ENCODE peak calls at places on chromosome 19, in eight cellular contexts. K is thyroid gland, F is IMR-90, Z is tibial nerve, W is breast epithelium, C is Peyer's patch, S is stomach, E is A549. V is an unnamed sample.

GRCh38 chr19:623974-624373 is 9.4 kb downstream of the POLRMT start:
- DNase-seq in K (no peak), F (peak), Z (peak), W (no peak), C (no peak), S (no peak), E (peak), V (no peak)

GRCh38 chr19:39130337-39131254 is 5.0 kb downstream of the PAK4 start:
- DNase-seq in K (no peak), F (no peak), Z (no peak), W (no peak), C (no peak), S (no peak), E (no peak), V (no peak)

GRCh38 chr19:18433039-18433691 is 4.8 kb downstream of the ISYNA1 start:
- DNase-seq in K (peak), F (no peak), Z (no peak), W (no peak), C (peak), S (no peak), E (no peak), V (no peak)

GRCh38 chr19:12669272-12670158 is 2.9 kb downstream of the WDR83 start:
- DNase-seq in K (peak), F (peak), Z (peak), W (peak), C (peak), S (peak), E (peak), V (peak)

GRCh38 chr19:49442793-49443365 is 1.6 kb upstream of the SLC17A7 start:
- DNase-seq in K (peak), F (peak), Z (peak), W (peak), C (peak), S (peak), E (peak), V (peak)

GRCh38 chr19:45168767-45169351 is 8.1 kb upstream of the NKPD1 start:
- DNase-seq in K (no peak), F (no peak), Z (no peak), W (no peak), C (no peak), S (no peak), E (no peak), V (no peak)

GRCh38 chr19:35299523-35300339 is 7.8 kb downstream of the MAG start:
- DNase-seq in K (no peak), F (no peak), Z (no peak), W (no peak), C (no peak), S (no peak), E (no peak), V (no peak)

GRCh38 chr19:53192771-53193533 is at the start of gene ZNF665:
- DNase-seq in K (peak), F (peak), Z (peak), W (peak), C (peak), S (peak), E (no peak), V (peak)

GRCh38 chr19:58003153-58003828 is 671 bp upstream of the ZNF606 start:
- DNase-seq in K (peak), F (no peak), Z (no peak), W (no peak), C (no peak), S (no peak), E (no peak), V (no peak)

GRCh38 chr19:8577247-8577646 is at the start of gene MYO1F:
- DNase-seq in K (no peak), F (no peak), Z (peak), W (no peak), C (peak), S (peak), E (no peak), V (no peak)
- TF ChIP-seq POLR2A in K (no peak), F (no peak), Z (no peak), W (no peak), C (no peak), S (no peak), E (no peak), V (no peak)

DNA sequence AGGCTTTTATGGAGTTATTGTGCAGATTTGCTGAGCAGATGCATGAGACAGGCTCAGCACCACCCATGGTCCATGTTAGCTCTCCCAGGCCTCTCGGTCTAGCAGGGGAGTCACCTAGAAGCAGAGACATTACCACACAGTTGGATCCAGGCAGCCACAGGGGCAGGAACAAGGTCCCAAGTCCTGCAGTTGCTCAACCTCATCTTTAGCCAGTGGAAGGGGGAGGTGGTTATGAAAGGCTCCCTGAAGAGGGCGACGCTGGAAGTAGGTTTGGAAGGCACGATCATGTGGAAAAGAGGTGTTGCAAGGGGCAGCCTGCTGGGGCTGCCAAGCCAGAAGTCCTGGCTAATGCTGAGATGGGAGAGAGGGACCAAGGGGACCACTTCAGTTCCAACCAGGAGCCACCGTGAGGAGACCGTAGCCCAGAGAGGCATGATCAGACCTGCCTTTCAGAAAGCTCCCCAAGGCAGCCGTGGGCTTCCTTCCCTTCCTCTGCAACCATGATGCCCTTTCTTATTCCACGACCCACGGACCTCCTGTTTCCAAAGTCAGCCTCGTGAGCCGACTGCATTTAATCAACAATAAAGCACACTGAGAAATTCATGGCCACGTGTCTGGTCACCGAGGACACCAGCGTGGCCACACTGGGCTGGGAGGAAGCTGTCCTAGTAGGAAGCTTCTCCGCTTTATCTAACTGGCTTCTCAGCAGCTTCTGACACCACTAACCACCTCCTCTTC is 2.5 kb downstream of the AP1M1 start:
- DNase-seq in K (no peak), F (peak), Z (peak), W (no peak), C (peak), S (no peak), E (peak), V (peak)
- TF ChIP-seq CTCF in K (no peak), F (no peak), Z (no peak), W (no peak), C (no peak), S (no peak), E (no peak), V (no peak)

DNA sequence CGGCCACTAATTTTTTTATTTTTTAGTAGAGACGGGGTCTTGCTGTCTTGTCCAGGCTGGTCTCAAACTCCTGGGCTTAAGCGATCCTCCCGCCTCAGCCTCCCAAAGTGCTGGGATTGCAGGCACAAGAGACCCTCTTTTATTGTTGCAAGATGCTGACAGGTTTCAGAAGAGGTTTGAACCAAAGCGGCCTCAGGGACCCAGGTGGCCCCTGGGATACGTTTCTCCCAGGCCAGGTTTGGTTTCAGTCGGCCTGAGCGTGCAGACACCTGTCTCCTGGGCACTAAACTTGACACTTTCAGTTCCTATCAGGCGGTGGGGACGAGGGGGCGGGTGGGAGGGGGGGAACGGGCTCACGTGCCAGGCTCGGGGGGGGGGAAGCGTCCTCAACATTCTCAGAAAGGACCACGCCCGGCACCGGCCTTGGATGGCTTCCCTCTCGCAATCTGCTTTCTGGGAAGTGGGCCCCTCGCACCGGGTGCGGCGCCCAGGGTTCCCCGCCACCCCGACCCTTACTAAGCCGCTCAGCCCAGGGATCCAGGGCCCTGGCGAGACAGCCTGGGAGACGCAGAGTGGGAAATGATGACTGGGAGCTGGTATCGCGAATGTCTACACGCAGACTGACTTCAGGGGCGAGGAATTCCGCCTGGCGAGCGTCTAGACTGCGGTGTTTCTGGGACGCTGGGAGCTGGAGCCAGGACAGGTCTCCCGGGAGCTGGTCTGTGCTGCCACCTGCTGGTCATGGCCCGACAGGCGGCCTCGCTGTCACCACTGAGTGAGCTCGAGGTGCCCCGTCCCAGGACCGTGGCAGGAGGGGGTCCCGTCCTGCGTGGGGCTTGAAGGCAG is 91.6 kb downstream of the GNG7 start:
- DNase-seq in K (peak), F (peak), Z (peak), W (peak), C (peak), S (peak), E (peak), V (peak)
- H3K4me3 ChIP-seq in K (no peak), F (peak), Z (peak), W (peak), C (peak), S (peak), E (peak), V (no peak)

GRCh38 chr19:3136684-3137055 is 837 bp downstream of the GNA15 start:
- DNase-seq in K (no peak), F (no peak), Z (no peak), W (no peak), C (no peak), S (no peak), E (no peak), V (no peak)
- TF ChIP-seq POLR2A in K (no peak), F (no peak), Z (no peak), W (no peak), C (no peak), S (no peak), E (no peak), V (no peak)

DNA sequence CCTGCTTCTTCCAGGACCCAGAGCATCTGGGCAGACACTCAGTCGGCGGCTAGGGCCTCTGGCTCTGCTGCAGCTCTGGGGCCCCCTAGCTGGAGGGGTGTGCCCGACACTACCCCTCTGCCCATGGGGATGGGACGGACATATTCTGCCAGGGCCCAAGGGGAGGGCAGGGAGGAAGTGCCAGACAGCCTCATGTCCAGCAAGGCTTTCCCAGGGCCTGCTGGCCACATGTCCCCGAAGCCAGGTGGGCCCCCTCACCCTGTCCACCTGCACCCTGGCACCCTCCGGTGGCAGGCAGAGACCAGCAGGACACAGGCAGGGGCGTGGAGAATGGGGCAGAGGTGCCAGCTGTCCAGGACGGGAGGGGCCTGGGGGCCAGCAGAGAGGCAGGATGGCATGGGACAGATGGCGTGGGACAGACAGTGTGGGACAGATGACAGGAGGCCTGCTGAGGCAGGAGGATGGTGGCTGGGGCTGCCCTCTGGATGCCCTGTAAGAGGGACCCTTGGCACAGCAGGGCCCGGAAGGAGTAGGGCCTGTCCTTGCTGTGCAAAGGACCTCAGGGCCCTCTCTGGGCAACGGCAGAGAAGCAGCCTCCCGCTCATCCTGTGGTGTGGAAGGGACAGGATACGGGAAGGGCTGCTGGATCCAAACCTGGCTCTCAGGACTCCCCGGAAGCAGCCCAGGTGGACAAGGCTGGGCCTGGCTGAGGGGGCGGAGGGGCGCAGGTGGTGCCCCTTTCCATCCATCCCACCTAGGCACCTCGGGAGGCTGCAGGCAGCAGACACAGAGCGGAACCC is 29.1 kb downstream of the CEBPG start:
- DNase-seq in K (no peak), F (no peak), Z (no peak), W (no peak), C (peak), S (no peak), E (peak), V (no peak)
- TF ChIP-seq CTCF in K (no peak), F (no peak), Z (no peak), W (no peak), C (no peak), S (peak), E (no peak), V (no peak)

V was measured in lower leg skin.